ENCODE peak calls at places on chromosome 2, in ten cellular contexts. J, Q, W, O, B, A, E, V, M and C are unnamed samples.

GRCh38 chr2:44937688-44938240 is 3.7 kb upstream of the SIX3 start:
- DNase-seq in B (peak; percentile 61), A (peak; percentile 91), Q (no peak), O (no peak), M (peak; percentile 86), J (no peak), W (no peak), V (no peak), E (no peak), C (no peak)

GRCh38 chr2:193837368-193837767 is 1642.6 kb upstream of the TMEFF2 start:
- DNase-seq in Q (peak; percentile 11), B (no peak), V (no peak), E (peak; percentile 58), O (no peak), W (no peak), M (no peak), A (no peak), J (no peak), C (peak; percentile 56)

GRCh38 chr2:136230471-136230870 is 112.5 kb upstream of the CXCR4 start:
- DNase-seq in J (no peak), V (no peak), B (no peak), W (no peak), A (no peak), E (no peak), M (no peak), O (no peak), Q (no peak), C (no peak)

GRCh38 chr2:85792783-85793441 is 39.1 kb downstream of the ATOH8 start:
- DNase-seq in W (peak; percentile 50), B (peak; percentile 64), E (peak; percentile 65), A (no peak), M (peak; percentile 52), J (peak; percentile 86), Q (peak; percentile 23), O (peak; percentile 43), V (no peak), C (peak; percentile 91)

GRCh38 chr2:44802409-44803099 is 138.9 kb upstream of the SIX3 start:
- DNase-seq in Q (no peak), A (peak; percentile 98), V (no peak), E (peak; percentile 5), B (no peak), J (peak; percentile 68), O (no peak), W (no peak), M (no peak), C (no peak)

GRCh38 chr2:70463997-70464396 is 89.6 kb downstream of the TGFA start:
- DNase-seq in J (no peak), B (no peak), V (no peak), E (no peak), W (no peak), O (no peak), Q (no peak), A (no peak), M (no peak), C (no peak)

GRCh38 chr2:80303825-80304521 is 579 bp downstream of the LRRTM1 start:
- DNase-seq in A (peak; percentile 83), J (no peak), E (peak; percentile 0), V (no peak), B (peak; percentile 60), W (no peak), O (no peak), M (no peak), Q (no peak), C (no peak)

GRCh38 chr2:28981016-28981441 is at the start of gene TOGARAM2:
- DNase-seq in V (peak; percentile 31), J (no peak), A (no peak), W (no peak), Q (no peak), M (no peak), E (peak; percentile 41), O (no peak), B (no peak), C (peak; percentile 28)

GRCh38 chr2:121335294-121336290 is 50.6 kb upstream of the TFCP2L1 start:
- DNase-seq in O (no peak), J (peak; percentile 72), W (no peak), E (peak; percentile 27), A (peak; percentile 54), M (no peak), V (no peak), B (no peak), Q (no peak), C (no peak)

GRCh38 chr2:726158-726557 is 49.0 kb upstream of the TMEM18 start:
- DNase-seq in B (no peak), E (no peak), W (no peak), J (no peak), V (no peak), O (no peak), A (no peak), Q (no peak), M (no peak), C (no peak)

GRCh38 chr2:203498161-203498560 is 36.9 kb downstream of the RAPH1 start:
- DNase-seq in B (no peak), Q (peak; percentile 50), M (peak; percentile 58), J (no peak), V (no peak), W (peak; percentile 79), A (no peak), E (peak; percentile 80), O (peak; percentile 26), C (peak; percentile 81)

GRCh38 chr2:29528891-29529520 is 392.4 kb downstream of the ALK start:
- DNase-seq in A (no peak), M (no peak), E (peak; percentile 62), Q (peak; percentile 16), V (peak; percentile 59), O (peak; percentile 51), J (no peak), W (peak; percentile 81), B (peak; percentile 69), C (peak; percentile 42)

GRCh38 chr2:168955321-168955720 is 54.2 kb downstream of the G6PC2 start:
- DNase-seq in Q (no peak), O (no peak), A (no peak), M (no peak), B (no peak), W (no peak), V (no peak), J (no peak), E (no peak), C (no peak)

GRCh38 chr2:238415036-238415764 is 11.5 kb upstream of the ASB1 start:
- DNase-seq in M (no peak), V (no peak), A (peak; percentile 87), Q (no peak), O (no peak), B (no peak), W (no peak), E (no peak), J (no peak), C (no peak)

DNA sequence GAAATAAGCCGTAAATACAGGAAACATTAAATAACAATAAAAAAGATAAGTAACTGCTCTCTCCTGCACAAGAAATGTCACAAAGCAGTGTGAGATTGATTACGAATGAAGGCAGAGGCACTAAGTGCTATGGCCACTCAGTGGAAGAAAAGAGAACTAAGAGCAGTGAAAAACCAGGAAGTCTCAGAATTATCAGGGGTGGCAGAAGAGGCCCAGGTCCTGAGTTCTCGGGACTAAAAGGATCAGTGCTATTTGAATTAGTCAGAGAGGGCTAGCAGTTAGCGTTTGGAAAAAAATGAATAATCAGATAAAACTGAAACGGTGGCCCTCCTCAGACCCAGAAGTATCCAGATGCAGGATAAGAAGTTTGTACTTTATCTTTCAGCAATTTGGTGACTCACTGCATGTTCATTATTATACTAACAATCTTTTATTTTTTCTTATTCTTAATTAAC is 367.1 kb downstream of the ZEB2 start:
- DNase-seq in E (peak; percentile 45), J (no peak), W (peak; percentile 77), Q (no peak), B (no peak), O (no peak), M (no peak), V (no peak), A (peak; percentile 46), C (peak; percentile 46)
- TF ChIP-seq CTCF in E (no peak), J (no peak), W (peak; percentile 24), Q (no peak), B (peak; percentile 17), O (no peak), M (no peak), V (no peak), A (peak; percentile 46), C (peak; percentile 9)

GRCh38 chr2:171411791-171412483 is 21.9 kb downstream of the METTL8 start:
- DNase-seq in E (peak; percentile 26), B (no peak), O (no peak), V (no peak), J (no peak), M (no peak), W (no peak), A (no peak), Q (no peak), C (peak; percentile 75)
- TF ChIP-seq CTCF in E (no peak), B (no peak), O (no peak), V (no peak), J (no peak), M (no peak), W (no peak), A (no peak), Q (no peak), C (no peak)

GRCh38 chr2:152649997-152650396 is 67.3 kb downstream of the PRPF40A start:
- DNase-seq in J (no peak), O (no peak), W (no peak), Q (no peak), A (no peak), V (no peak), M (no peak), E (no peak), B (no peak), C (no peak)

GRCh38 chr2:152646775-152647174 is 70.5 kb downstream of the PRPF40A start:
- DNase-seq in E (peak; percentile 85), M (peak; percentile 77), W (peak; percentile 95), V (no peak), A (no peak), J (no peak), O (peak; percentile 80), B (no peak), Q (peak; percentile 89), C (peak; percentile 70)

GRCh38 chr2:152647417-152648010 is 69.7 kb downstream of the PRPF40A start:
- DNase-seq in B (peak; percentile 66), J (peak; percentile 89), Q (no peak), W (no peak), A (no peak), E (peak; percentile 62), O (no peak), V (peak; percentile 63), M (no peak), C (peak; percentile 47)

GRCh38 chr2:152646264-152646663 is 71.0 kb downstream of the PRPF40A start:
- DNase-seq in Q (no peak), J (no peak), M (no peak), A (no peak), B (no peak), V (no peak), O (no peak), W (no peak), E (no peak), C (no peak)

GRCh38 chr2:152648336-152648735 is 68.9 kb downstream of the PRPF40A start:
- DNase-seq in E (peak; percentile 39), J (no peak), A (no peak), O (no peak), B (no peak), V (no peak), W (no peak), Q (no peak), M (no peak), C (peak; percentile 29)
- TF ChIP-seq CTCF in E (peak; percentile 37), J (no peak), A (peak; percentile 53), O (peak; percentile 40), B (peak; percentile 21), V (peak; percentile 39), W (peak; percentile 64), Q (no peak), M (peak; percentile 58), C (peak; percentile 32)

GRCh38 chr2:47162780-47163179 is 7.7 kb upstream of the STPG4 start:
- DNase-seq in V (no peak), J (no peak), M (no peak), W (no peak), B (no peak), O (no peak), Q (no peak), E (no peak), A (no peak), C (no peak)
- TF ChIP-seq CTCF in V (no peak), J (no peak), M (no peak), W (no peak), B (no peak), O (no peak), Q (no peak), E (no peak), A (no peak), C (no peak)